ENCODE peak calls at places on chromosomes 4 and X, in five cellular contexts. K is CD8-positive, alpha-beta T cell; B is CD8-positive, alpha-beta memory T cell; S is PC-9; L is pancreas. J is an unnamed sample. For H3K4me1 and H3K36me3, the result is how much of the 10 kb centered on the place peaks cover.

GRCh38 chr4:150366487-150366999 is 215.4 kb upstream of the MAB21L2 start:
- DNase-seq in K (no peak), B (no peak), S (no peak), L (no peak), J (no peak)

GRCh38 chr4:109044446-109044845 is 258.0 kb downstream of the COL25A1 start:
- DNase-seq in K (no peak), B (no peak), S (no peak), L (no peak), J (no peak)

GRCh38 chr4:172997851-172998250 is 170.8 kb upstream of the GALNT7 start:
- DNase-seq in K (no peak), B (no peak), S (no peak), L (no peak), J (no peak)

GRCh38 chr4:138561276-138561880 is 319.2 kb upstream of the SLC7A11 start:
- DNase-seq in K (no peak), B (no peak), S (no peak), L (no peak), J (no peak)

GRCh38 chrX:149881081-149881711 is at the start of gene MAGEA8:
- DNase-seq in K (no peak), B (no peak), S (no peak), L (no peak), J (peak)

GRCh38 chrX:123920065-123920785 is 41.3 kb upstream of the STAG2 start:
- DNase-seq in K (no peak), B (no peak), S (peak), L (no peak), J (no peak)

GRCh38 chr4:13202731-13203519 is 281.2 kb downstream of the RAB28 start:
- DNase-seq in K (no peak), B (no peak), S (no peak), L (no peak), J (no peak)

GRCh38 chrX:54570332-54570731 is 40.3 kb downstream of the GNL3L start:
- DNase-seq in K (no peak), B (no peak), S (no peak), L (no peak), J (no peak)

GRCh38 chr4:47837582-47838294 is at the start of gene CORIN:
- DNase-seq in K (no peak), B (no peak), S (no peak), L (peak), J (peak)

GRCh38 chrX:12405306-12405705 is 267.0 kb downstream of the FRMPD4 start:
- DNase-seq in K (no peak), B (no peak), S (no peak), L (no peak), J (no peak)

GRCh38 chr4:7970031-7970946 is 30.6 kb upstream of the AFAP1 start:
- DNase-seq in K (no peak), B (peak), S (peak), L (no peak), J (peak)

GRCh38 chrX:24198101-24198500 is 48.6 kb downstream of the ZFX start:
- DNase-seq in K (no peak), B (no peak), S (no peak), L (no peak), J (no peak)
- H3K4me1 ChIP-seq in K (under half), B (under half), S (under half), L (under half), J (under half)

GRCh38 chr4:1927675-1928074 is 56.5 kb downstream of the NSD2 start:
- DNase-seq in K (no peak), B (no peak), S (no peak), L (no peak), J (no peak)

GRCh38 chr4:1937550-1937949 is 66.4 kb downstream of the NSD2 start:
- DNase-seq in K (no peak), B (no peak), S (no peak), L (no peak), J (no peak)

GRCh38 chr4:1928356-1929235 is 57.4 kb downstream of the NSD2 start:
- DNase-seq in K (no peak), B (no peak), S (no peak), L (no peak), J (no peak)

GRCh38 chr4:1933700-1934099 is 62.5 kb downstream of the NSD2 start:
- DNase-seq in K (no peak), B (no peak), S (no peak), L (peak), J (no peak)

GRCh38 chr4:1932736-1933135 is 61.5 kb downstream of the NSD2 start:
- DNase-seq in K (no peak), B (no peak), S (no peak), L (no peak), J (no peak)
- H3K36me3 ChIP-seq in K (under half), B (under half), S (under half), L (under half), J (under half)

GRCh38 chr4:147732516-147733193 is 767 bp downstream of the ARHGAP10 start:
- DNase-seq in K (no peak), B (no peak), S (peak), L (peak), J (peak)
- H3K4me1 ChIP-seq in K (under half), B (under half), S (half or more), L (under half), J (under half)

GRCh38 chr4:39860804-39861203 is 116.9 kb downstream of the PDS5A start:
- DNase-seq in K (no peak), B (no peak), S (no peak), L (no peak), J (no peak)
- H3K36me3 ChIP-seq in K (under half), B (under half), S (under half), L (under half), J (under half)

GRCh38 chr4:185839770-185840169 is 27.8 kb upstream of the SORBS2 start:
- DNase-seq in K (no peak), B (no peak), S (no peak), L (no peak), J (no peak)

GRCh38 chr4:185838104-185838452 is 26.1 kb upstream of the SORBS2 start:
- DNase-seq in K (no peak), B (no peak), S (no peak), L (no peak), J (no peak)

GRCh38 chr4:185838514-185839203 is 26.7 kb upstream of the SORBS2 start:
- DNase-seq in K (no peak), B (no peak), S (no peak), L (no peak), J (no peak)

GRCh38 chr4:185840201-185840600 is 28.2 kb upstream of the SORBS2 start:
- DNase-seq in K (no peak), B (no peak), S (peak), L (no peak), J (no peak)

GRCh38 chr4:185839204-185839712 is 27.3 kb upstream of the SORBS2 start:
- DNase-seq in K (no peak), B (no peak), S (peak), L (no peak), J (peak)
- H3K4me1 ChIP-seq in K (under half), B (under half), S (under half), L (under half), J (under half)

GRCh38 chr4:1232661-1233621 is 16.0 kb downstream of the CTBP1 start:
- DNase-seq in K (no peak), B (no peak), S (no peak), L (no peak), J (peak)
- H3K36me3 ChIP-seq in K (under half), B (under half), S (under half), L (under half), J (under half)

DNA sequence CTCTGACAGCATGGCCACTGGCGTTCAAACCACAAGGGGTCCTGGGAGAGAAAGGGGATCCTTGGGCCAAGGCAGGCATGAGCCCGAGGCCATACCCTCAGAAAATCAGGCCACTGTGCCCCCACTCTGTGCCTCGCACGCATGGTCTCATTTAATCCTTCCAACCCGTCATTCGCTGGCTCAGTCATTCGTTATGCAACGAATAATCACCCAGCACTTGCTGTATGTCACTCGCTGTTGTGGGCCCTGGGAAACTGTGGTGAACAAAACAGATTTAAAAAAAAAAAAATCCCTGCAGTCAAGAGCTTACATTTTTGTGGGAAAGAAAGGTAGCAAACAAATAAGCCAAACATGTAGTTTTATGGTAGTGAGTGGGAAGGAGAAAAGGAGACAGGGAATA is 112.6 kb downstream of the BCOR start:
- DNase-seq in K (no peak), B (no peak), S (no peak), L (no peak), J (no peak)
- H3K4me1 ChIP-seq in K (under half), B (under half), S (under half), L (under half), J (under half)

DNA sequence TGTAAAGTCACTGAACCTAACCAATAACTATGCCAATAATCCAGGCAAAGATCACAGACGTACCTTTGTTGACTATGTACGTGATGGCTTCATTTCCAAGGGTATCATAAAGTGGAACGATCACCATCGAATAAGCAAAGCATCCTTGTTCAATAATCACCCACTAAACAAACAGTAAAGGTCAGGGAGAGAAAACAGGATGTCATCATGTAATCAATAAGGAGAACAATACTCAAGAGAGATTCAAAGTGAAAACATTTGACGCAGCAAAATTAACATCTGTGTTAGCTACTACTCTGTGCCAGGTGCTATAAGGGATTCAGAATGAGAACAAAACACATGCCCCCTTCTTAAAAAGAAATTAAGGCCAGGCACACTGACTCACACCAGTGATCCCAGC is 42.9 kb upstream of the CENPU start:
- DNase-seq in K (no peak), B (no peak), S (no peak), L (no peak), J (no peak)
- H3K36me3 ChIP-seq in K (under half), B (under half), S (under half), L (under half), J (under half)

DNA sequence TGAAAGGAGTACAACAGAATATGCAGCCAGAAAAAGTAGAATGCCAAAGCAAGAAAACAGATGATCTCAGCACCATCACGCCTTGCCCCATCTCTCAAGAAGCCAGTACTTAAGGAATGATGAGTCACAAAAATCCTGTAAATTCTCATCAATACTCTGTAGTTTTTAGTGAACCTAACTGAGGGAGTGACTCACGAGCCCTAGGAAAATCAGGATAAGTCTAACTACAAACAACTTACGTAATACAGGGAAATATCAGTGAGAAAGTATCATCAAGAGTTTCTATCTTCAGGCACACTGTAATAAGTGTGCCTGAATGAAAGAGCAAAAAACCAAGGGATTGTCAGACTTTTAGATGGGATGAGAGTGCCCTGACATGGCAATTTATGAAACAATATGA is 644.4 kb downstream of the STPG2 start:
- DNase-seq in K (no peak), B (no peak), S (peak), L (no peak), J (no peak)
- H3K4me1 ChIP-seq in K (under half), B (under half), S (under half), L (under half), J (under half)